ENCODE peak calls at places on chromosome 14, in four cellular contexts. One of them, this sample, is unnamed.

GRCh38 chr14:23487216-23487615 is 17.7 kb downstream of the NGDN start:
- DNase-seq in A549: no peak
- DNase-seq in sigmoid colon: no peak
- DNase-seq in ovary: no peak
- DNase-seq in this sample: no peak

GRCh38 chr14:77653473-77653872 is 37.0 kb upstream of the SPTLC2 start:
- DNase-seq in ovary: no peak
- DNase-seq in A549: no peak
- DNase-seq in sigmoid colon: no peak
- DNase-seq in this sample: peak; percentile 76

GRCh38 chr14:77099425-77100167 is 1.5 kb downstream of the CIPC start:
- DNase-seq in sigmoid colon: no peak
- DNase-seq in A549: no peak
- DNase-seq in ovary: no peak
- DNase-seq in this sample: no peak

GRCh38 chr14:39859314-39859713 is 427.1 kb upstream of the FBXO33 start:
- DNase-seq in ovary: no peak
- DNase-seq in sigmoid colon: no peak
- DNase-seq in A549: no peak
- DNase-seq in this sample: no peak

GRCh38 chr14:70934084-70934483 is 26.8 kb downstream of the PCNX1 start:
- DNase-seq in sigmoid colon: no peak
- DNase-seq in ovary: no peak
- DNase-seq in A549: no peak
- DNase-seq in this sample: no peak

GRCh38 chr14:77965919-77966435 is 166.1 kb downstream of the ADCK1 start:
- DNase-seq in ovary: no peak
- DNase-seq in A549: peak; percentile 14
- DNase-seq in sigmoid colon: no peak
- DNase-seq in this sample: no peak

GRCh38 chr14:75277000-75277795 is 1.4 kb upstream of the FOS start:
- DNase-seq in sigmoid colon: peak; percentile 98
- DNase-seq in A549: peak; percentile 85
- DNase-seq in ovary: peak; percentile 90
- DNase-seq in this sample: peak; percentile 98

GRCh38 chr14:75578099-75578785 is at the start of gene FLVCR2:
- DNase-seq in ovary: peak; percentile 85
- DNase-seq in sigmoid colon: peak; percentile 91
- DNase-seq in A549: peak; percentile 81
- DNase-seq in this sample: peak; percentile 81

GRCh38 chr14:99391671-99392070 is 89.0 kb downstream of the SETD3 start:
- DNase-seq in A549: no peak
- DNase-seq in sigmoid colon: no peak
- DNase-seq in ovary: no peak
- DNase-seq in this sample: no peak

GRCh38 chr14:52025310-52025709 is 36.0 kb downstream of the RTRAF start:
- DNase-seq in A549: no peak
- DNase-seq in ovary: no peak
- DNase-seq in sigmoid colon: no peak
- DNase-seq in this sample: no peak

GRCh38 chr14:89371600-89371999 is 45.4 kb downstream of the FOXN3 start:
- DNase-seq in ovary: no peak
- DNase-seq in A549: no peak
- DNase-seq in sigmoid colon: peak; percentile 37
- DNase-seq in this sample: no peak

GRCh38 chr14:71309756-71310155 is 402.5 kb downstream of the PCNX1 start:
- DNase-seq in ovary: no peak
- DNase-seq in A549: no peak
- DNase-seq in sigmoid colon: no peak
- DNase-seq in this sample: no peak

GRCh38 chr14:59332727-59333126 is 132.5 kb downstream of the GPR135 start:
- DNase-seq in A549: peak; percentile 15
- DNase-seq in sigmoid colon: no peak
- DNase-seq in ovary: no peak
- DNase-seq in this sample: no peak

GRCh38 chr14:38078393-38078792 is 129.3 kb upstream of the SSTR1 start:
- DNase-seq in ovary: no peak
- DNase-seq in sigmoid colon: no peak
- DNase-seq in A549: no peak
- DNase-seq in this sample: no peak

GRCh38 chr14:20143911-20144310 is 5.3 kb downstream of the OR4N5 start:
- DNase-seq in ovary: no peak
- DNase-seq in sigmoid colon: no peak
- DNase-seq in A549: no peak
- DNase-seq in this sample: no peak

GRCh38 chr14:61535032-61535431 is 160.3 kb upstream of the HIF1A start:
- DNase-seq in A549: no peak
- DNase-seq in sigmoid colon: no peak
- DNase-seq in ovary: no peak
- DNase-seq in this sample: no peak

GRCh38 chr14:69855180-69855817 is 23.9 kb upstream of the SMOC1 start:
- DNase-seq in sigmoid colon: no peak
- DNase-seq in ovary: no peak
- DNase-seq in A549: no peak
- DNase-seq in this sample: no peak
- TF ChIP-seq CTCF in sigmoid colon: no peak
- TF ChIP-seq CTCF in ovary: no peak
- TF ChIP-seq CTCF in A549: no peak
- TF ChIP-seq CTCF in this sample: no peak

DNA sequence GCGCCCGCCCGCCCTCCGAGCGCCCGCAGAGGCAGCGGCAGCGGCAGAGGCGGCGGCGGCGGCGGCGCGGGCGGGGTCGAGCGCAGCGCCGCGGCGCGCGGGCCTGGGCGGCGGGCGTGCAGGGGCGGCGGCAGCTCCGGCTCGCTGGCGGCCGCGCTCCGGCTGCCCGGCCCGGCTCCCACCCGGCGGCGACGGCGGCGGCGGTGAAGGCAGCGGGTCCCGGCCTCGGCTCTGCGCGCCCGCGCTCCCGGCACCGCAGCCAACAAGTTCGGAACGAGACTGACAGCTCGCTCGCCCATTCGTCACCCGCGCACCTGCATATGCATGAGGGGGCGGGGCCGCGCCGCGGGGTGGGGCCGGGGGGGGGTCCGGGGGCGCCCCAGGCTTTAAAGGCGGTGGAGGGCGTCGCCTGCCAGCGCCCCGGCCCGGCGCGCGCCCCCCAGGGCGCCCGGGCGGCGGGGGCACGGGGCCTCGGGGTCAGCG is at the start of gene JAG2:
- DNase-seq in A549: peak; percentile 69
- DNase-seq in sigmoid colon: no peak
- DNase-seq in ovary: no peak
- DNase-seq in this sample: no peak
- TF ChIP-seq POLR2A in A549: no peak
- TF ChIP-seq POLR2A in sigmoid colon: no peak
- TF ChIP-seq POLR2A in ovary: no peak
- TF ChIP-seq POLR2A in this sample: no peak

DNA sequence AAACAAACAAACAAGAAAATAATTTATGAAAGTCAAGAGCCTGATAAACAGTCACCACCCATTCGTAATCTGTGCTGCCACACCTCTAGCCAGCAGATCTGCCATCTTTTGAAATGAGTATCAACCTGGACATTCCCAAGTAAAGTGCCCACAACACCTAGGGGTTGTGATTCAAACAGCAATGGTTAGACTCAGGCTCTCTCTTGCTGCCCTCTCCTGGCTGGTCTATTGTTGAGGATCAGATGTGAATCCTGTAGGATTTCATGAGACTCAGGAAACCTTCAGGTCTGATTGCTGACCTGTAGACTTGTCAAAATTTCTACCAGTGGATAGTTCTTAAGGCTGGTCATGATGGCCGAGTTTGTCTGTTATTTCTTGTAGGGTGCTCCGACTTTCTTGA is 26.8 kb downstream of the DGLUCY start:
- DNase-seq in ovary: no peak
- DNase-seq in sigmoid colon: no peak
- DNase-seq in A549: peak; percentile 51
- DNase-seq in this sample: no peak
- TF ChIP-seq CTCF in ovary: no peak
- TF ChIP-seq CTCF in sigmoid colon: peak; percentile 21
- TF ChIP-seq CTCF in A549: peak; percentile 38
- TF ChIP-seq CTCF in this sample: no peak

GRCh38 chr14:50532502-50533313 is at the start of gene MAP4K5:
- DNase-seq in ovary: peak; percentile 93
- DNase-seq in A549: peak; percentile 79
- DNase-seq in sigmoid colon: peak; percentile 96
- DNase-seq in this sample: peak; percentile 87
- TF ChIP-seq POLR2A in ovary: peak; percentile 70
- TF ChIP-seq POLR2A in A549: peak; percentile 53
- TF ChIP-seq POLR2A in sigmoid colon: no peak
- TF ChIP-seq POLR2A in this sample: no peak

GRCh38 chr14:96091149-96091693 is 52.1 kb downstream of the C14orf132 start:
- DNase-seq in ovary: peak; percentile 15
- DNase-seq in sigmoid colon: no peak
- DNase-seq in A549: no peak
- DNase-seq in this sample: no peak

GRCh38 chr14:96088911-96089310 is 49.7 kb downstream of the C14orf132 start:
- DNase-seq in A549: no peak
- DNase-seq in ovary: no peak
- DNase-seq in sigmoid colon: peak; percentile 46
- DNase-seq in this sample: peak; percentile 20

GRCh38 chr14:96091941-96092411 is 52.8 kb downstream of the C14orf132 start:
- DNase-seq in A549: no peak
- DNase-seq in sigmoid colon: no peak
- DNase-seq in ovary: peak; percentile 5
- DNase-seq in this sample: peak; percentile 74

GRCh38 chr14:96089401-96089800 is 50.2 kb downstream of the C14orf132 start:
- DNase-seq in A549: no peak
- DNase-seq in sigmoid colon: peak; percentile 46
- DNase-seq in ovary: peak; percentile 6
- DNase-seq in this sample: no peak

DNA sequence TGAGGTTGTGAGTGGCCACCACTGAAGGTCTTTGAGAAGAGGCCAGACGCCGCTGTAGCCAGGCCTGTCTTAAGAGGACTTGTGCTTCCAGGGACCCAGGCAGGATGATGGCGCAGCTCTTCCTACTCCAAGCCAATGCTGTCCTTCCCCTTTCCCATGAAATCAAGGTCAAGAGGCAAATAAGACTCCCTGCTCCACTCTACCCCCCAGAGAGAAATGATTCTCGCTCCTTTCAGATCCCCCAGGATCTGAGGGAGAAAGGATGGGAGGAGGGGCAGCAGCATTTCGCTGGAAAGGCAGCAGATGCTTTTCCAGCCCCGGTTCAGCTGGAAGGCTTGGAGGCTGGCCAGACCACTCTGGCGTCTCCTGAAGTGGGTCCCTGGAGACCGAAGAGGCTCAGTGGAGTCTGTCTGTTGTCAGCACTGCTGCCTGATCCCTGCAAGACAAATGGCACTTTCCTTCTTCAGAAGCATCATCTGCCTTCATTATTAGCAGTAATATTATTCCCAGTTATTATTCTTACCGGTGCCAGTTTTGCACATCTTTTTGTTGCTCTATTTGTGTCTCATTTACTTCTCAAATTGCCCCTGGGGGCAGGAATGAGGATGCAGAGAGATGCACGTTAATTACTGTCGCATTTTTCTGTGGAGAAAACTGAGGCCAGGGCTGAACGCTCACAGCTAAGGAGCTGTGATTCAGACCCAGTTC is 51.4 kb downstream of the C14orf132 start:
- DNase-seq in ovary: peak; percentile 69
- DNase-seq in A549: no peak
- DNase-seq in sigmoid colon: peak; percentile 83
- DNase-seq in this sample: no peak
- TF ChIP-seq CTCF in ovary: no peak
- TF ChIP-seq CTCF in A549: no peak
- TF ChIP-seq CTCF in sigmoid colon: no peak
- TF ChIP-seq CTCF in this sample: no peak